ENCODE peak calls at places on chromosomes 3 and 15, in four cellular contexts. One of them, this sample, is unnamed.

GRCh38 chr15:62054979-62055378 is 5.3 kb downstream of the VPS13C start:
- DNase-seq in GM03348: no peak
- DNase-seq in stimulated activated CD4-positive, alpha-beta T cell treated with anti-CD3 and anti-CD28 coated beads, Interleukin-15, amount 100 ng/mL, for 1 hour: no peak
- DNase-seq in stimulated activated CD8-positive, alpha-beta memory T cell treated with anti-CD3 and anti-CD28 coated beads, Interleukin-2, amount 100 ng/mL, for 48 hours: no peak
- DNase-seq in this sample: no peak

GRCh38 chr3:185460719-185461350 is 38.0 kb downstream of the TMEM41A start:
- DNase-seq in GM03348: peak; percentile 29
- DNase-seq in stimulated activated CD4-positive, alpha-beta T cell treated with anti-CD3 and anti-CD28 coated beads, Interleukin-15, amount 100 ng/mL, for 1 hour: no peak
- DNase-seq in stimulated activated CD8-positive, alpha-beta memory T cell treated with anti-CD3 and anti-CD28 coated beads, Interleukin-2, amount 100 ng/mL, for 48 hours: no peak
- DNase-seq in this sample: no peak

GRCh38 chr3:184186184-184186901 is at the start of gene ABCF3:
- DNase-seq in stimulated activated CD8-positive, alpha-beta memory T cell treated with anti-CD3 and anti-CD28 coated beads, Interleukin-2, amount 100 ng/mL, for 48 hours: no peak
- DNase-seq in stimulated activated CD4-positive, alpha-beta T cell treated with anti-CD3 and anti-CD28 coated beads, Interleukin-15, amount 100 ng/mL, for 1 hour: no peak
- DNase-seq in GM03348: peak; percentile 52
- DNase-seq in this sample: no peak

GRCh38 chr3:57298041-57298440 is 5.6 kb upstream of the ASB14 start:
- DNase-seq in GM03348: no peak
- DNase-seq in stimulated activated CD8-positive, alpha-beta memory T cell treated with anti-CD3 and anti-CD28 coated beads, Interleukin-2, amount 100 ng/mL, for 48 hours: no peak
- DNase-seq in stimulated activated CD4-positive, alpha-beta T cell treated with anti-CD3 and anti-CD28 coated beads, Interleukin-15, amount 100 ng/mL, for 1 hour: no peak
- DNase-seq in this sample: no peak

GRCh38 chr3:87088984-87089841 is 98.3 kb upstream of the VGLL3 start:
- DNase-seq in GM03348: peak; percentile 90
- DNase-seq in stimulated activated CD4-positive, alpha-beta T cell treated with anti-CD3 and anti-CD28 coated beads, Interleukin-15, amount 100 ng/mL, for 1 hour: no peak
- DNase-seq in stimulated activated CD8-positive, alpha-beta memory T cell treated with anti-CD3 and anti-CD28 coated beads, Interleukin-2, amount 100 ng/mL, for 48 hours: no peak
- DNase-seq in this sample: no peak

GRCh38 chr15:75903331-75904240 is at the start of gene FBXO22:
- DNase-seq in GM03348: peak; percentile 95
- DNase-seq in stimulated activated CD8-positive, alpha-beta memory T cell treated with anti-CD3 and anti-CD28 coated beads, Interleukin-2, amount 100 ng/mL, for 48 hours: peak; percentile 86
- DNase-seq in stimulated activated CD4-positive, alpha-beta T cell treated with anti-CD3 and anti-CD28 coated beads, Interleukin-15, amount 100 ng/mL, for 1 hour: peak; percentile 87
- DNase-seq in this sample: peak; percentile 80

GRCh38 chr3:194174980-194175379 is 39.0 kb downstream of the HES1 start:
- DNase-seq in stimulated activated CD8-positive, alpha-beta memory T cell treated with anti-CD3 and anti-CD28 coated beads, Interleukin-2, amount 100 ng/mL, for 48 hours: no peak
- DNase-seq in stimulated activated CD4-positive, alpha-beta T cell treated with anti-CD3 and anti-CD28 coated beads, Interleukin-15, amount 100 ng/mL, for 1 hour: no peak
- DNase-seq in GM03348: no peak
- DNase-seq in this sample: no peak

GRCh38 chr3:14520149-14520548 is 20.0 kb downstream of the GRIP2 start:
- DNase-seq in stimulated activated CD8-positive, alpha-beta memory T cell treated with anti-CD3 and anti-CD28 coated beads, Interleukin-2, amount 100 ng/mL, for 48 hours: no peak
- DNase-seq in stimulated activated CD4-positive, alpha-beta T cell treated with anti-CD3 and anti-CD28 coated beads, Interleukin-15, amount 100 ng/mL, for 1 hour: no peak
- DNase-seq in GM03348: no peak
- DNase-seq in this sample: no peak

GRCh38 chr3:140186421-140186920 is 251.5 kb downstream of the CLSTN2 start:
- DNase-seq in stimulated activated CD4-positive, alpha-beta T cell treated with anti-CD3 and anti-CD28 coated beads, Interleukin-15, amount 100 ng/mL, for 1 hour: no peak
- DNase-seq in stimulated activated CD8-positive, alpha-beta memory T cell treated with anti-CD3 and anti-CD28 coated beads, Interleukin-2, amount 100 ng/mL, for 48 hours: no peak
- DNase-seq in GM03348: no peak
- DNase-seq in this sample: no peak

This sample was measured in central memory CD8-positive, alpha-beta T cell.